ENCODE peak calls at places on chromosome 2, in nine cellular contexts. One of them, this sample, is unnamed.

GRCh38 chr2:2992622-2993021 is 385.0 kb downstream of the EIPR1 start:
- DNase-seq in fibroblast of pulmonary artery: no peak
- DNase-seq in epithelial cell of esophagus: no peak
- DNase-seq in mesenchymal stem cell: no peak
- DNase-seq in T-helper 9 cell: no peak
- DNase-seq in pons: no peak
- DNase-seq in AG08395: no peak
- DNase-seq in lower leg skin: no peak
- DNase-seq in GM03348: no peak
- DNase-seq in this sample: no peak

GRCh38 chr2:224929512-224929911 is 112.8 kb downstream of the DOCK10 start:
- DNase-seq in fibroblast of pulmonary artery: no peak
- DNase-seq in epithelial cell of esophagus: no peak
- DNase-seq in mesenchymal stem cell: no peak
- DNase-seq in T-helper 9 cell: no peak
- DNase-seq in pons: peak
- DNase-seq in AG08395: no peak
- DNase-seq in lower leg skin: no peak
- DNase-seq in GM03348: no peak
- DNase-seq in this sample: no peak

GRCh38 chr2:111897924-111898702 is at the start of gene MERTK:
- DNase-seq in fibroblast of pulmonary artery: peak
- DNase-seq in epithelial cell of esophagus: peak
- DNase-seq in mesenchymal stem cell: peak
- DNase-seq in T-helper 9 cell: peak
- DNase-seq in pons: peak
- DNase-seq in AG08395: peak
- DNase-seq in lower leg skin: peak
- DNase-seq in GM03348: peak
- DNase-seq in this sample: peak

GRCh38 chr2:12296915-12297314 is 419.8 kb upstream of the TRIB2 start:
- DNase-seq in fibroblast of pulmonary artery: no peak
- DNase-seq in epithelial cell of esophagus: no peak
- DNase-seq in mesenchymal stem cell: no peak
- DNase-seq in T-helper 9 cell: no peak
- DNase-seq in pons: no peak
- DNase-seq in AG08395: no peak
- DNase-seq in lower leg skin: no peak
- DNase-seq in GM03348: no peak
- DNase-seq in this sample: no peak

GRCh38 chr2:217288472-217289063 is 428.7 kb upstream of the TNP1 start:
- DNase-seq in fibroblast of pulmonary artery: no peak
- DNase-seq in epithelial cell of esophagus: no peak
- DNase-seq in mesenchymal stem cell: no peak
- DNase-seq in T-helper 9 cell: no peak
- DNase-seq in pons: no peak
- DNase-seq in AG08395: no peak
- DNase-seq in lower leg skin: no peak
- DNase-seq in GM03348: no peak
- DNase-seq in this sample: no peak

GRCh38 chr2:240527153-240527750 is 30.5 kb downstream of the ANKMY1 start:
- DNase-seq in fibroblast of pulmonary artery: no peak
- DNase-seq in epithelial cell of esophagus: no peak
- DNase-seq in mesenchymal stem cell: no peak
- DNase-seq in T-helper 9 cell: no peak
- DNase-seq in pons: no peak
- DNase-seq in AG08395: no peak
- DNase-seq in lower leg skin: peak
- DNase-seq in GM03348: no peak
- DNase-seq in this sample: no peak

GRCh38 chr2:134379722-134380121 is 125.8 kb downstream of the MGAT5 start:
- DNase-seq in fibroblast of pulmonary artery: no peak
- DNase-seq in epithelial cell of esophagus: no peak
- DNase-seq in mesenchymal stem cell: no peak
- DNase-seq in T-helper 9 cell: no peak
- DNase-seq in pons: no peak
- DNase-seq in AG08395: no peak
- DNase-seq in lower leg skin: no peak
- DNase-seq in GM03348: no peak
- DNase-seq in this sample: no peak

GRCh38 chr2:69742170-69742952 is 427 bp downstream of the ANXA4 start:
- DNase-seq in fibroblast of pulmonary artery: no peak
- DNase-seq in epithelial cell of esophagus: peak
- DNase-seq in mesenchymal stem cell: peak
- DNase-seq in T-helper 9 cell: no peak
- DNase-seq in pons: no peak
- DNase-seq in AG08395: peak
- DNase-seq in lower leg skin: peak
- DNase-seq in GM03348: peak
- DNase-seq in this sample: no peak

GRCh38 chr2:214193943-214194342 is 216.9 kb upstream of the VWC2L start:
- DNase-seq in fibroblast of pulmonary artery: peak
- DNase-seq in epithelial cell of esophagus: peak
- DNase-seq in mesenchymal stem cell: peak
- DNase-seq in T-helper 9 cell: no peak
- DNase-seq in pons: no peak
- DNase-seq in AG08395: peak
- DNase-seq in lower leg skin: no peak
- DNase-seq in GM03348: peak
- DNase-seq in this sample: peak

This sample was measured in HS-27A.